ENCODE peak calls at places on chromosomes 16 and 17, in five cellular contexts. P is GM23338, A is Panc1, J is HepG2, U is upper lobe of left lung. X is an unnamed sample.

GRCh38 chr17:80097307-80097630 is 4.1 kb upstream of the GAA start:
- ATAC-seq in P (no peak), A (no peak), J (peak; percentile 4), U (no peak), X (no peak)

GRCh38 chr16:57757883-57758282 is 22.3 kb downstream of the KATNB1 start:
- ATAC-seq in P (no peak), A (no peak), J (no peak), U (no peak), X (no peak)

GRCh38 chr16:50566336-50566962 is 18.3 kb downstream of the NKD1 start:
- ATAC-seq in P (no peak), A (no peak), J (peak; percentile 1), U (no peak), X (no peak)

GRCh38 chr17:39848600-39848999 is 15.5 kb downstream of the IKZF3 start:
- ATAC-seq in P (no peak), A (no peak), J (no peak), U (no peak), X (no peak)

GRCh38 chr17:3590768-3591167 is 18.4 kb downstream of the TRPV1 start:
- ATAC-seq in P (no peak), A (no peak), J (no peak), U (no peak), X (no peak)

GRCh38 chr17:1179635-1180433 is at the start of gene ABR:
- ATAC-seq in P (peak; percentile 57), A (peak; percentile 58), J (no peak), U (no peak), X (peak; percentile 73)

GRCh38 chr16:50657251-50657650 is 23.9 kb downstream of the SNX20 start:
- ATAC-seq in P (no peak), A (no peak), J (peak; percentile 79), U (no peak), X (no peak)

GRCh38 chr17:6997171-6997570 is 1.3 kb downstream of the ALOX12 start:
- ATAC-seq in P (no peak), A (no peak), J (no peak), U (no peak), X (no peak)

GRCh38 chr17:32914181-32914580 is 13.8 kb upstream of the TMEM98 start:
- ATAC-seq in P (no peak), A (no peak), J (no peak), U (no peak), X (no peak)

DNA sequence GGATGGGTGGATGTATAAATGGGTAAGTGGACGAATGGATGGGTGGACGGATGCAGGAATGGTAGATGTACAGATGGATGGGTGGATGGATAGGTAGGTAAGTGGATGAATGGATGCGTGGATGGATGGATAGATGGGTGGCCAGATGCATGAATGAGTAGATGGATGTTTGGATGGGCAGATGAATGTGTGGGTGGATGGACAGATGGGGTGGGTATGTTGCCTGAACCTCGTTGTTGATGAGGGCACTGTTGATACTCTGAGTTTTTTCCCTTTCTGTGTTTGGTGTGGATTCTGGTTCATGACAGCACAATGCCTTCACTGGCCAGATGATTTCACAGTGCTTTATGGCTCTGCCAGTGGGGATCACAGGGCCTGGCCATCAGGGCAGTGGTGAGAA is 208.3 kb downstream of the NPIPB11 start:
- ATAC-seq in P (no peak), A (no peak), J (no peak), U (no peak), X (no peak)
- H3K4me1 ChIP-seq in P (no peaks in the 10 kb centered on the region), A (no peaks in the 10 kb centered on the region), J (peaks cover 33% of the 10 kb centered on the region), U (peaks cover 6% of the 10 kb centered on the region), X (peaks cover 25% of the 10 kb centered on the region)

DNA sequence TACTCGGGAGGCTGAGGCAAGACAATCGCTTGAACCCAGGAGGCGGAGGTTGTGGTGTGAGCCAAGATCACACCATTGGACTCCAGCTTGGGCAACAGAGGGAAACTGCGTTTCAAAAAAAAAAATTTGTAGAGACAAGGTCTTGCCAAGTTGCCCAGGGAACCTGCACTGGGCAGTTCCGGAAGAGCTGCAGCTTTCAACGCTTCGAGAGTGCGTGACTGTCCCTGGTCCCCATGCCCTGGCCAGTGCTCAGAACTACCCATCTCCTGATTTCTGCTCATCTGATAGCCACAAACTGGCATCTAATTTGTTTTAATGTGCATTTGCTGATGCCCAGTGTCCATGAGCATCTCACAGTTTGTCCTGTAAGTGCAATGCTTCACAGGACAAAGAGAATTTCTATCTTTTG is 4.0 kb downstream of the ACTG1 start:
- ATAC-seq in P (peak; percentile 10), A (peak; percentile 7), J (peak; percentile 7), U (no peak), X (no peak)
- H3K4me3 ChIP-seq in P (peak overlapping the region; percentile 97), A (peak overlapping the region; percentile 100), J (no peak overlapping the region), U (peak overlapping the region; percentile 78), X (peak overlapping the region; percentile 70)

DNA sequence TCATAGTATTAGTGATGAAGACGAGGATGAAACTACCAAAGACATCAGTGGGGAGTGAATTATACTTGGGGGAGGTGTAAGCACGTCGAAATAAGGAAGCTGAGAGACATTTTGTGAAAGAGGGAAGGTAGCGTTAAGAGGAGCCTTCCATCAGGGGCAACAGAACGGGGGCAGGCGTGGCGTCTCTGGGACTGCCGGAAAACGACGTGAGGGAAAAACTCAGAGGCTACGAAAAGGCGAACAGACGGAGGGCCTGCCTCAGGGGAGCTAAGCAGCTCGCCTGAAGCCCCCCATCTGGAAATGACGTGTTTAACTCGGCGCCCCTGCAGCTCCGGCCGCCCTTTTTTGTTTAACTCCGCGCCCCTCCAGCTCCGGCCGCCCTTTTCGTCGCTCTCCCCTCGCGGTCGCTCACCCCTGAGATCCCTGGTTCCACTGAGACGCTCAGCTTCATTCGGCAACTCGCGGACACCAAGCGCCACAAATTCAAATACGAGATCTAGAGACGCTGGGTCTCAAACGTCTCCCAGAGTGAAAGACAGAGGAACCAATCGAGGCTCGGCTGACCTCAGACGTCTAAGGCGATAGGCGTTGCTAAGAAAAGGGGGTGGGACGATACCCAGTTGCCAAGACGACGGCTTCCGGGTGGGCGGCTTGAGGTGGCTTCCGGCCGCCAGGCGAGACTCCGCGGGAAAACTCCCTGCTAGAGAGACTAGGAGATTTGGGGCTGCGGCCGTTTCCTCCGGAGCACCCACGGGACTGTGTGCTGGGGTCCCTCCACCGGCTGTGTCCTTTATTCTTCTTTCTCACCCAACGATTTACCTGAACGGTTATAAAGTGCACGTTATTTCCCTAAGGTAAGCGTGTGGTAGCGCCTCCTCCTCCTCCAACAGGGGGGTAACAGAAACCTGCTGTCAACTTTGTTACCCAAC is 383.2 kb downstream of the ZFHX3 start:
- ATAC-seq in P (peak; percentile 99), A (peak; percentile 100), J (peak; percentile 100), U (peak; percentile 100), X (peak; percentile 100)
- TF ChIP-seq POLR2AphosphoS5 in P (peak; percentile 78), A (peak; percentile 52), J (peak; percentile 86), U (peak; percentile 15), X (no peak)

DNA sequence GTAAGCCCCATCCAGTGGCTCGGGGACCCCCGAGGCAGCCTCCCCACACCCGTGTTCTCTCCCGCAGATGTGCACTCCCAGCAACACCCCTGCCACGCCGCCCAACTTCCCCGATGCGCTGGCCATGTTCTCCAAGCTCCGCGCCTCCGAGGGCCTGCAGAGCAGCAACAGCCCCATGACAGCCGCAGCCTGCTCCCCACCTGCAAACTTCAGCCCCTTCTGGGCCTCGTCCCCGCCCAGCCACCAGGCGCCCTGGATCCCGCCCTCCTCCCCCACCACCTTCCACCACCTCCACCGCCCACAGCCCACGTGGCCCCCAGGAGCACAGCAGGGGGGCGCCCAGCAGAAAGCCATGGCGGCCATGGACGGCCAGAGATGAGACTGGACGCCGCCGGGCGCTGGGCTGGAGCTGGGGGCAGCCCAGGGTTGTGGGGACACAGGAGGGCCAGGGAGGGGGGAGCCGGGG is 5.0 kb downstream of the UBALD2 start:
- ATAC-seq in P (no peak), A (no peak), J (no peak), U (no peak), X (no peak)
- H3K4me1 ChIP-seq in P (peaks cover 27% of the 10 kb centered on the region), A (peaks cover 42% of the 10 kb centered on the region), J (peaks cover 45% of the 10 kb centered on the region), U (peaks cover 80% of the 10 kb centered on the region), X (peaks cover 47% of the 10 kb centered on the region)

DNA sequence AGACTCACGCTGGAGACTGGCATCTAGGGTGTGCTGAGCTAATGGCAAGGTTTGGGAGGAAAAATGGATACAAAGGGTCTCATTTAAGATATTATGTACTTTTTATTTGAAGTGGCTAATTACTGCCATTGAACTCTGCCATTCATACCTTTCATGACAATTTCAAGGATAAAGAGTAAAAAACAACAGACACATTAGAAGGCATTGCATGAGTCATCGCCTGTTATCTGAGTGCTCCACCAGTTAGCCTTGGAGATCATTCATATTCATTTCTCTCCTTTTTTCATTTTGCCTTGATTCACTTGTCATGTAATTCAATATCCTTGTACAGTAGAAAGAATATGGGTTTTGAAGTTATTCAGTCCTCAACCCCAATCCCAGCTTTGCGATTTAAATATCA is 109.5 kb downstream of the CDH8 start:
- ATAC-seq in P (no peak), A (no peak), J (no peak), U (no peak), X (no peak)
- H3K4me3 ChIP-seq in P (no peak overlapping the region), A (no peak overlapping the region), J (no peak overlapping the region), U (no peak overlapping the region), X (no peak overlapping the region)

DNA sequence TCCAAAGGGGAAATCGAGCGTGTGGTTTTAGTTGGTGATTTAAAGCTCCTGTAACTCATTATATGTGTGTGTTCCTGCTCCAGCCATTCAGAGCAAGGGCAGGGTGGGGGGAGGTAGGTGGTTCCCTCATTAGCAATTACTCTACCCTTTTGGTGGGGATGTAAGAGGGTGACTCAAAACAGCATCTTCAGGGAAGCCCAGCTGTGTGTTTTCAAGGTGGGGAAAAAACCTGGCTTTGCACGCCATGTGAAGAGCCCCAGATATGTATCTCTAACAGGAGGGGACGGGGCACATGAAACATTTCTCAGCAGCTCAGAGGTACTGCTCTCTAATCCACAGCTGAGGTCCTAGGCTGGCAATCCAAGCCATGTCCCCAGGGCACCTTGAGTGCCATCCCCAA is 241.3 kb upstream of the ZFHX3 start:
- ATAC-seq in P (no peak), A (no peak), J (no peak), U (no peak), X (no peak)
- TF ChIP-seq POLR2AphosphoS5 in P (no peak), A (no peak), J (no peak), U (no peak), X (no peak)

GRCh38 chr17:71316498-71316897 is 804.3 kb upstream of the SOX9 start:
- ATAC-seq in P (no peak), A (no peak), J (no peak), U (no peak), X (no peak)

GRCh38 chr17:71325117-71325516 is 795.7 kb upstream of the SOX9 start:
- ATAC-seq in P (no peak), A (no peak), J (no peak), U (no peak), X (no peak)

GRCh38 chr17:71315568-71315967 is 805.3 kb upstream of the SOX9 start:
- ATAC-seq in P (no peak), A (no peak), J (no peak), U (no peak), X (no peak)

GRCh38 chr17:71325886-71326285 is 794.9 kb upstream of the SOX9 start:
- ATAC-seq in P (no peak), A (no peak), J (no peak), U (no peak), X (no peak)

GRCh38 chr17:71320009-71320796 is 800.6 kb upstream of the SOX9 start:
- ATAC-seq in P (no peak), A (no peak), J (no peak), U (no peak), X (no peak)
- H3K4me1 ChIP-seq in P (no peaks in the 10 kb centered on the region), A (no peaks in the 10 kb centered on the region), J (no peaks in the 10 kb centered on the region), U (no peaks in the 10 kb centered on the region), X (no peaks in the 10 kb centered on the region)

DNA sequence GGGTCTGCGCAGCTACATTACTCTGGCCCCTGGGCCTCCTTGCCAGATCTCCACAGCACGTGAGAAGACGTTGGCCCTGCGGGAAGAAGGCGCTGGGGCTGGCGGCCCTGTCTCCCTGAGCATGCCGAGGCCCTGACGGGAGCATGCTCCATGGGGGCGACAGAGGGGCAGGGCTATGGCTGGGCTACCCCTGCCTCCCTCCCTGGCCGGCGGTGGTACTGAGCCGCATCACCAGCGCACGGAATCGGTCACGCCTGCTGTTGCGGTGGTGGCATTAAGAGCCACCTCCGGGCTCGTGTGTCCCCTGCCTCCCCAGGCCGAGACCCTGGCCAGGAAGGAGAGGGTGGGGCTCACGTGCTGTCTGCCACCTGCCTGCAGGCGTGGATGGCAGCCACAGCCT is 28.1 kb downstream of the MAPK8IP3 start:
- ATAC-seq in P (no peak), A (no peak), J (peak; percentile 35), U (peak; percentile 54), X (no peak)
- H3K4me3 ChIP-seq in P (no peak overlapping the region), A (no peak overlapping the region), J (no peak overlapping the region), U (no peak overlapping the region), X (no peak overlapping the region)